ENCODE peak calls at places on chromosomes 4 and X, in eight cellular contexts. F is tibial artery; P is esophagus squamous epithelium; J is neuronal stem cell; T is CD8-positive, alpha-beta memory T cell; I is sigmoid colon; L is left ventricle myocardium inferior; U is GM23248. W is an unnamed sample.

GRCh38 chr4:108695062-108695461 is 44.7 kb downstream of the OSTC start:
- DNase-seq in T (no peak), U (no peak), F (no peak), L (no peak), P (no peak), J (no peak), I (no peak), W (no peak)

GRCh38 chr4:90951037-90951436 is 823.8 kb downstream of the CCSER1 start:
- DNase-seq in F (no peak), T (no peak), U (no peak), I (no peak), J (no peak), P (no peak), L (no peak), W (no peak)

GRCh38 chr4:4859010-4859798 is at the start of gene MSX1:
- DNase-seq in T (peak; percentile 18), P (no peak), F (peak; percentile 87), J (peak; percentile 89), L (peak; percentile 87), I (peak; percentile 90), U (peak; percentile 96), W (peak; percentile 91)

GRCh38 chrX:152601848-152602616 is 35.7 kb upstream of the GABRQ start:
- DNase-seq in J (no peak), U (peak; percentile 13), P (no peak), T (no peak), L (no peak), F (no peak), I (no peak), W (no peak)

GRCh38 chr4:121726642-121727268 is 30.0 kb upstream of the ANXA5 start:
- DNase-seq in P (no peak), U (peak; percentile 76), J (peak; percentile 44), L (no peak), I (no peak), T (no peak), F (no peak), W (no peak)

GRCh38 chrX:3939967-3940610 is 226.6 kb upstream of the PRKX start:
- DNase-seq in P (no peak), L (no peak), I (no peak), T (no peak), F (no peak), J (no peak), U (peak; percentile 37), W (no peak)

GRCh38 chrX:23008431-23009099 is 8.8 kb downstream of the DDX53 start:
- DNase-seq in P (no peak), F (no peak), J (no peak), I (no peak), T (no peak), U (peak; percentile 56), L (no peak), W (no peak)

GRCh38 chr4:168551945-168552695 is 55.3 kb downstream of the PALLD start:
- DNase-seq in J (no peak), I (no peak), U (peak; percentile 26), P (no peak), L (no peak), F (no peak), T (no peak), W (no peak)

GRCh38 chrX:102627640-102628039 is 23.6 kb upstream of the GPRASP1 start:
- DNase-seq in J (no peak), T (no peak), L (no peak), I (no peak), P (no peak), U (no peak), F (no peak), W (no peak)

GRCh38 chr4:105283501-105283900 is 136.8 kb downstream of the TET2 start:
- DNase-seq in U (peak; percentile 33), P (no peak), T (no peak), L (no peak), F (no peak), J (no peak), I (no peak), W (no peak)

GRCh38 chr4:16860506-16860905 is 37.9 kb downstream of the LDB2 start:
- DNase-seq in J (no peak), T (no peak), L (no peak), F (no peak), P (no peak), I (no peak), U (peak; percentile 97), W (no peak)

GRCh38 chr4:36206012-36206411 is 38.3 kb downstream of the ARAP2 start:
- DNase-seq in P (no peak), L (no peak), U (no peak), T (no peak), F (no peak), J (no peak), I (no peak), W (no peak)

GRCh38 chr4:105894570-105895323 is 524 bp upstream of the NPNT start:
- DNase-seq in J (peak; percentile 27), U (peak; percentile 8), I (no peak), F (no peak), L (no peak), P (no peak), T (no peak), W (no peak)

GRCh38 chrX:32150141-32150540 is 1061.2 kb downstream of the DMD start:
- DNase-seq in J (no peak), P (no peak), L (peak; percentile 10), T (no peak), F (no peak), U (no peak), I (no peak), W (no peak)

GRCh38 chrX:140572724-140573123 is 67.9 kb upstream of the SOX3 start:
- DNase-seq in T (no peak), L (no peak), I (no peak), F (peak; percentile 22), U (peak; percentile 42), J (peak; percentile 14), P (no peak), W (no peak)

GRCh38 chr4:86549163-86549788 is 44.8 kb upstream of the PTPN13 start:
- DNase-seq in F (no peak), J (no peak), T (no peak), I (no peak), U (peak; percentile 58), P (no peak), L (no peak), W (no peak)

GRCh38 chr4:6750302-6751221 is 32.0 kb upstream of the KIAA0232 start:
- DNase-seq in P (no peak), T (no peak), L (no peak), U (no peak), F (no peak), I (no peak), J (no peak), W (no peak)

GRCh38 chr4:6747690-6748068 is 31.7 kb downstream of the BLOC1S4 start:
- DNase-seq in T (no peak), L (no peak), F (no peak), P (no peak), I (no peak), J (no peak), U (peak; percentile 26), W (no peak)

GRCh38 chr4:6746721-6747689 is 31.0 kb downstream of the BLOC1S4 start:
- DNase-seq in U (peak; percentile 32), T (no peak), L (peak; percentile 43), P (no peak), I (no peak), F (no peak), J (no peak), W (no peak)

GRCh38 chr4:6749340-6750171 is 33.0 kb upstream of the KIAA0232 start:
- DNase-seq in F (peak; percentile 51), T (no peak), U (peak; percentile 81), J (no peak), L (peak; percentile 68), I (peak; percentile 75), P (peak; percentile 30), W (no peak)

DNA sequence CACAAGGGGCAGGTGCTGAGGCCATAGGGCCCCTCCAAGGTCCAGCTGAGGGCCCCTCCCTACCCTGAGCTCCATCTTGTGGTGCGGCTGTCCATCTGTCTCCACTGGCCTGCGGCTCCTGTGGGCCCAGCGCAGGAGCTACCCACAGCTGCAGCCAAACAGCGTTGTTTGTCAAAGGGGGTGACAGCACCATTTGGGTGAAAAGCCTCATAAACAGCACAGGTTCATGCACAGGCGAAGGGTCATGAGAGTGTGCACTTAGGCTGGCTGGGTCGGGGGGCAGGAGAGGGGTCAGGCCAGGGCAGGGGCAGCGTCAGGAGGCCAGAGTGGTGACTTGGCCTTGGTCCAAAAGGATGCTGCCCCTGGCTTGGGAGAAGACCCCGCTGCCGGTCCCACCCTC is 32.3 kb downstream of the BLOC1S4 start:
- DNase-seq in I (no peak), F (no peak), U (no peak), L (no peak), P (no peak), J (no peak), T (no peak), W (no peak)
- H3K4me3 ChIP-seq in I (no peak overlapping the region), F (no peak overlapping the region), U (no peak overlapping the region), L (no peak overlapping the region), P (no peak overlapping the region), J (no peak overlapping the region), T (no peak overlapping the region), W (no peak overlapping the region)

GRCh38 chrX:109995155-109995554 is 7.8 kb upstream of the TMEM164 start:
- DNase-seq in U (no peak), F (no peak), J (no peak), P (no peak), I (no peak), L (no peak), T (no peak), W (no peak)
- H3K27me3 ChIP-seq in U (no peaks in the 10 kb centered on the region), F (no peaks in the 10 kb centered on the region), J (no peaks in the 10 kb centered on the region), P (no peaks in the 10 kb centered on the region), I (no peaks in the 10 kb centered on the region), L (no peaks in the 10 kb centered on the region), T (no peaks in the 10 kb centered on the region), W (no peaks in the 10 kb centered on the region)

GRCh38 chrX:13080128-13080795 is 35.8 kb upstream of the FAM9C start:
- DNase-seq in P (no peak), J (no peak), F (no peak), T (no peak), L (no peak), U (no peak), I (no peak), W (no peak)

GRCh38 chrX:13077168-13077567 is 32.7 kb upstream of the FAM9C start:
- DNase-seq in U (peak; percentile 63), J (no peak), P (no peak), I (no peak), L (no peak), F (peak; percentile 30), T (no peak), W (peak; percentile 14)

GRCh38 chrX:13076176-13076956 is 31.9 kb upstream of the FAM9C start:
- DNase-seq in U (peak; percentile 39), P (no peak), F (no peak), I (no peak), J (no peak), T (no peak), L (no peak), W (no peak)

GRCh38 chrX:13081385-13082285 is 37.2 kb upstream of the FAM9C start:
- DNase-seq in T (no peak), U (peak; percentile 42), J (no peak), L (no peak), I (no peak), P (no peak), F (no peak), W (no peak)

GRCh38 chrX:13078739-13079444 is 34.5 kb upstream of the FAM9C start:
- DNase-seq in I (peak; percentile 72), T (no peak), U (peak; percentile 82), J (no peak), F (peak; percentile 53), P (no peak), L (peak; percentile 28), W (peak; percentile 20)
- H3K4me3 ChIP-seq in I (no peak overlapping the region), T (peak overlapping the region; percentile 43), U (peak overlapping the region; percentile 61), J (no peak overlapping the region), F (peak overlapping the region; percentile 35), P (peak overlapping the region; percentile 31), L (peak overlapping the region; percentile 41), W (no peak overlapping the region)

GRCh38 chrX:68994135-68994882 is 165.5 kb downstream of the EFNB1 start:
- DNase-seq in F (no peak), L (no peak), P (no peak), U (no peak), I (no peak), J (no peak), T (no peak), W (peak; percentile 59)
- H3K27me3 ChIP-seq in F (no peaks in the 10 kb centered on the region), L (no peaks in the 10 kb centered on the region), P (no peaks in the 10 kb centered on the region), U (no peaks in the 10 kb centered on the region), I (no peaks in the 10 kb centered on the region), J (no peaks in the 10 kb centered on the region), T (no peaks in the 10 kb centered on the region), W (no peaks in the 10 kb centered on the region)

W was measured in ascending aorta.